ENCODE peak calls at places on chromosomes 6 and 20, in five cellular contexts. Q is activated gamma-delta T cell treated with anti-CD3 and anti-CD28 coated beads, Interleukin-2, amount 50 U/mL, for 16 hours; N is germinal center; S is stimulated activated naive B cell treated with anti-CD40 and anti-IgM and Interleukin-4, amounts not matched to agents 10 μg/mL and 1 μg/mL and 100 μg/mL, for 72 hours; L is left ventricle myocardium inferior. Y is an unnamed sample.

GRCh38 chr6:43628392-43629103 is 516 bp downstream of the GTPBP2 start:
- DNase-seq in Q (peak), N (peak), S (peak), L (peak), Y (no peak)

GRCh38 chr6:16912756-16913155 is 151.5 kb upstream of the ATXN1 start:
- DNase-seq in Q (no peak), N (no peak), S (no peak), L (no peak), Y (no peak)

GRCh38 chr6:42448906-42449659 is 2.6 kb downstream of the TRERF1 start:
- DNase-seq in Q (no peak), N (no peak), S (no peak), L (no peak), Y (no peak)

GRCh38 chr6:141467041-141467440 is 665.7 kb upstream of the GJE1 start:
- DNase-seq in Q (no peak), N (no peak), S (no peak), L (no peak), Y (no peak)

GRCh38 chr20:44030394-44030793 is 115.7 kb downstream of the TOX2 start:
- DNase-seq in Q (no peak), N (no peak), S (no peak), L (no peak), Y (no peak)

GRCh38 chr6:100300221-100300736 is 164.4 kb downstream of the SIM1 start:
- DNase-seq in Q (no peak), N (no peak), S (no peak), L (no peak), Y (no peak)

GRCh38 chr6:54109611-54110010 is 1.6 kb upstream of the MLIP start:
- DNase-seq in Q (no peak), N (no peak), S (no peak), L (no peak), Y (no peak)

GRCh38 chr6:156515242-156515641 is 261.9 kb upstream of the ARID1B start:
- DNase-seq in Q (no peak), N (no peak), S (no peak), L (no peak), Y (no peak)

GRCh38 chr20:3732327-3733118 is at the start of gene HSPA12B:
- DNase-seq in Q (no peak), N (no peak), S (no peak), L (no peak), Y (no peak)

GRCh38 chr6:54805077-54805476 is 41.5 kb upstream of the FAM83B start:
- DNase-seq in Q (no peak), N (no peak), S (no peak), L (no peak), Y (no peak)

GRCh38 chr6:111666812-111667211 is 61.1 kb upstream of the TRAF3IP2 start:
- DNase-seq in Q (no peak), N (no peak), S (no peak), L (no peak), Y (no peak)

GRCh38 chr6:44289726-44290125 is 19.5 kb downstream of the TMEM151B start:
- DNase-seq in Q (no peak), N (no peak), S (no peak), L (no peak), Y (no peak)

GRCh38 chr6:9131616-9132015 is 696.3 kb upstream of the SLC35B3 start:
- DNase-seq in Q (no peak), N (no peak), S (no peak), L (no peak), Y (no peak)

GRCh38 chr6:118959903-118960302 is 24.9 kb upstream of the MCM9 start:
- DNase-seq in Q (no peak), N (no peak), S (no peak), L (no peak), Y (no peak)

GRCh38 chr6:14924126-14925024 is 321.5 kb upstream of the JARID2 start:
- DNase-seq in Q (no peak), N (no peak), S (no peak), L (no peak), Y (no peak)

GRCh38 chr6:170279977-170280688 is 10.7 kb downstream of the DLL1 start:
- DNase-seq in Q (no peak), N (peak), S (peak), L (peak), Y (no peak)

GRCh38 chr6:128558924-128559323 is 38.5 kb upstream of the PTPRK start:
- DNase-seq in Q (no peak), N (no peak), S (no peak), L (no peak), Y (no peak)

GRCh38 chr6:56540950-56541600 is 101.6 kb downstream of the DST start:
- DNase-seq in Q (no peak), N (no peak), S (no peak), L (no peak), Y (no peak)

GRCh38 chr6:32931211-32931610 is 9.6 kb downstream of the HLA-DMB start:
- DNase-seq in Q (no peak), N (no peak), S (no peak), L (no peak), Y (no peak)

GRCh38 chr20:46999821-47000465 is 105.3 kb downstream of the EYA2 start:
- DNase-seq in Q (no peak), N (peak), S (no peak), L (no peak), Y (no peak)

GRCh38 chr20:45981261-45981660 is 9.3 kb upstream of the ZNF335 start:
- DNase-seq in Q (no peak), N (no peak), S (no peak), L (no peak), Y (no peak)

GRCh38 chr6:87553159-87553765 is 36.5 kb downstream of the RARS2 start:
- DNase-seq in Q (no peak), N (no peak), S (no peak), L (no peak), Y (no peak)

GRCh38 chr6:106702451-106703110 is 73.2 kb downstream of the QRSL1 start:
- DNase-seq in Q (no peak), N (peak), S (peak), L (no peak), Y (peak)

GRCh38 chr6:30391240-30391639 is 46.3 kb downstream of the RPP21 start:
- DNase-seq in Q (no peak), N (no peak), S (no peak), L (no peak), Y (no peak)

GRCh38 chr6:142878407-142878806 is 66.6 kb downstream of the HIVEP2 start:
- DNase-seq in Q (no peak), N (no peak), S (no peak), L (no peak), Y (no peak)

GRCh38 chr6:37347177-37348145 is 6.3 kb upstream of the RNF8 start:
- DNase-seq in Q (no peak), N (no peak), S (no peak), L (no peak), Y (no peak)

GRCh38 chr20:18224968-18225568 is 63.3 kb upstream of the ZNF133 start:
- DNase-seq in Q (no peak), N (no peak), S (no peak), L (peak), Y (no peak)

GRCh38 chr6:157644043-157644810 is 178.8 kb upstream of the SNX9 start:
- DNase-seq in Q (no peak), N (no peak), S (no peak), L (no peak), Y (no peak)

GRCh38 chr6:158879180-158879579 is 60.0 kb upstream of the EZR start:
- DNase-seq in Q (no peak), N (no peak), S (peak), L (no peak), Y (no peak)

GRCh38 chr20:19251958-19252669 is 39.7 kb downstream of the SLC24A3 start:
- DNase-seq in Q (no peak), N (no peak), S (no peak), L (no peak), Y (no peak)

GRCh38 chr20:21213691-21214090 is 87.8 kb downstream of the KIZ start:
- DNase-seq in Q (no peak), N (no peak), S (no peak), L (no peak), Y (no peak)

GRCh38 chr20:16096756-16097326 is 476.4 kb downstream of the KIF16B start:
- DNase-seq in Q (no peak), N (no peak), S (no peak), L (no peak), Y (no peak)

GRCh38 chr6:154298297-154298696 is 58.3 kb downstream of the IPCEF1 start:
- DNase-seq in Q (no peak), N (no peak), S (no peak), L (no peak), Y (peak)

GRCh38 chr20:37457928-37458327 is 63.1 kb upstream of the NNAT start:
- DNase-seq in Q (no peak), N (no peak), S (no peak), L (no peak), Y (no peak)

Y was measured in GM12878.